ENCODE peak calls at places on chromosomes 11 and 22, in four cellular contexts. X is cardiac muscle cell, V is ovary, Y is suprapubic skin. R is an unnamed sample. For H3K27me3, the result is how much of the 10 kb centered on the place peaks cover.

GRCh38 chr11:68659158-68659921 is 25.0 kb upstream of the GAL start:
- DNase-seq in X (peak), V (peak), Y (no peak), R (peak)

GRCh38 chr11:134978388-134979088 is 566.5 kb upstream of the B3GAT1 start:
- DNase-seq in X (no peak), V (no peak), Y (no peak), R (no peak)

GRCh38 chr11:69874178-69874983 is 55.2 kb upstream of the FGF3 start:
- DNase-seq in X (no peak), V (no peak), Y (peak), R (no peak)

GRCh38 chr11:70953720-70954119 is 298.7 kb downstream of the SHANK2 start:
- DNase-seq in X (no peak), V (no peak), Y (no peak), R (no peak)

GRCh38 chr11:95165638-95166037 is 65.4 kb downstream of the SESN3 start:
- DNase-seq in X (no peak), V (no peak), Y (no peak), R (no peak)

GRCh38 chr22:42412744-42413220 is 19.4 kb downstream of the NFAM1 start:
- DNase-seq in X (no peak), V (no peak), Y (no peak), R (no peak)

GRCh38 chr22:49935561-49935960 is 17.1 kb downstream of the CRELD2 start:
- DNase-seq in X (peak), V (no peak), Y (no peak), R (no peak)

GRCh38 chr11:94794287-94795168 is 26.4 kb downstream of the AMOTL1 start:
- DNase-seq in X (peak), V (peak), Y (peak), R (peak)

GRCh38 chr11:131470526-131470925 is 100.1 kb downstream of the NTM start:
- DNase-seq in X (no peak), V (no peak), Y (no peak), R (no peak)

GRCh38 chr11:114060402-114061052 is 1.0 kb downstream of the ZBTB16 start:
- DNase-seq in X (peak), V (peak), Y (no peak), R (no peak)

GRCh38 chr11:57476883-57477506 is 16.7 kb downstream of the RTN4RL2 start:
- DNase-seq in X (no peak), V (no peak), Y (no peak), R (peak)
- TF ChIP-seq CTCF in X (peak), V (no peak), Y (peak), R (peak)

DNA sequence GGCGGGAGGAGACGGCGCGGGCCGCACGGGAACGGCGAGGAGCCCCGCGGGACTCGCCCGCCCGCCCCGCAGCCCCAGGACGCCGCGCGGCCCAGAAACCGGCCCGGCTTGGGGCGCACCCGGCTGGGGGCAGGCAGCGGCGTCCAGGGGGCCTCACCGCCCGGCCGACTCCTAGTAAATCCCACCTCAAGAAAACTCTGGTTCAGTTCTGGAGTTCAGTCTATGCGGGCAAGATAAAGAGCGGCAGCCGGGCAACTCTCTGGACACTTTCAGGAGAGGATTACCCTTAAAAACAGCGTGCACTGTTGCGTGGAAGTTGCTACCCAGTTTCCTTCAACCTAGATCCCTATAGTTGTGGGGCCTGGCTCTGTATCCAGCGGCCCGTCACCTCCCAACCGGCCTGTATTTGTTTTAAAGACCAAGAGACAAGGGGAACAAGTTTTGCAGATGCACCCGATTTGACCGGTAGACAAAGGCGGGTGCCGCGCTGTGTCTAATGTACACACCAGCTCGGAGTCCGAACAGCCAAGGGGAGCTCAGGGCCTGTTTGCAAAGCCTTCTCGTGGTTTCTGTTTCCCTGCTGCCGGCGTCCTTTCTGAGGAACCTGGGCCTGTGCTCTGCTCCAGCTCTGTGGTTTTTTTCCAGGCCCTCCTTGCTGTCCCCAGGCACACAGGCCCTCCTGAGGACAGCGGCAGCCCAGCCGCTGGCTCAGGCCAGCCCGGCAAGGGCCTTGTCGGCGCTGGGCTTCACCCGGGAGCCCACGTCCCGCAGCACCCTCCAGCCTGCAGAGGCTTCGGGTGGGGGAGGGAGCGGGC is 1.1 kb downstream of the TBX1 start:
- DNase-seq in X (no peak), V (no peak), Y (no peak), R (no peak)
- H3K4me3 ChIP-seq in X (no peak), V (no peak), Y (peak), R (no peak)

DNA sequence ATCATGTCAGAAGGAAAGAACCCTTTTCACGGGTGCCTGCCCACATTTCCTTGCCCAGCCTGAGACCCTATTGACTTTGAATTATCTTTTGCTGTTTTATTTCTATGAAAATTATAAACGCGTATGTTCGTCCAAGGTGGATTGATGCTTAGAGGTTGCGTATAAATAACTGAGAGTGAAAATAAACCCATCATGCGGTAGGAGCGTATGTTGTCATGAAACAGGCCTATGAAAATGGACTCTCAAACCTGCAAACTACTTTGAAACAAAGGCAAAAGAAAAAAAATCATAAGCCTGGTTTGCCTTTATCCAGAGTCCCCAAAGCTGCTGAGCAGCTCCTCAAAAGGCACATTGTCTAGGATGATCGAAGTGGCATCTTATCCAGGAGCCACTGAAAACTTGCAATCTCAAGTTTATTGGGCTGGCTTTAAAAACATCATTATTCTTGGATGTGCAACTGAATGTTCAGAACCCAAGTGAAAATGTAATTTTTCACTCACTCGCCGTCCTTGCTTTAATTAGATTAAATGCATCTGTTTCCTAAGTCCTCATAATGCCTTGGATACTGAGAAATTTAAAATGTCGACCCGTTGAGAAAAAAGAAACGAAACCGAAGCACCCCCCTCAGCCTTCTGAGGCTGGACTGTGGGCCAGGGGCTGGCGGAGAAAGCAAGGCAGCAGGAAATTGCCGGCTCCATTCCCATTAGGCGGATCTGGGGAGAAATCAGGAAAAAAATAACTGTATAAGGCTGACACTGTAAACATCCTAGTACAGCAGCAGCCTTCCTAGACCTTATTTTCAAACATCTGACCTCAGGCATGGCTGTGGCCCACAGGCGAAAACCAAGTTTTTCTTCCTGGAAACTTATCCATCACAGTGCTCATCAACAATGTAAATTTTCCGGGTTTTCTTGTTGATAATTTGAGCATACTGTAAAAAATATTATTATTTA is 82.9 kb upstream of the PPARA start:
- DNase-seq in X (no peak), V (no peak), Y (no peak), R (peak)
- H3K27me3 ChIP-seq in X (half or more), V (under half), Y (under half), R (under half)

DNA sequence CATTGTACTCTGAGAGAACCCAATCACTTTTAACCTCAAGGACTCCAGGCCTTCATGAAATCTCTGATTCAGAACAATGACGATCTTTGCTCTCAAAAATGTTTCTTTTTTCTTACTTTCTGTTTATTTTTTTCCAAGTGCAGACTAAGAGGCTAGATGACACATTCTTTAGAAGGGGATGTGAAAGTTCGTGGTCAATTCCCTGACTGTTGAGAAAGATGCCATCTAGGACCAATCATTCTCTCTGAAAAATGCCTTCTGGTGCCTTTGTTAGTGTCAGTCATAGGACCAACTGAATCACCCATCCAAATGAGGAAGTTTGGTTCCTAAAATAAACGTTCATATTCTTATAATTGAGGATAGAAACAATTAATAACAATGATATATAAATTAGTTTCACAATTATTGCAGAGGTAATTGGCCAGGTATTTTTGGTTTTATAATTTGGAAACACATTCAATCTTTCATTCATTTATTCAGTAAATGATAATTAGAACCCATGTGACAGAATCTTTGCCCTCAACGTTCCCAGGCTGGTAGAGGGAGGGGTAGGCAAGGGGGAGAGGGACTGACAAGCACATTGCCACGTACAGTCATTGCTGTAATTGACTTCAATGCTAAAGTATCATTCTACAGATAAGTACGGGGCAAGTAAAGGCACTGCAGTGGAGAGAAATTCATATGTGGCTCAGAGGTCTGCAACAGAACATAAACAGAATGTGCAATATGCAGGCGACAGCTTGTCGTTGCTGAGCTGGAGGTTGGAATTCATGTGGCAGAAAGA is 333.4 kb upstream of the MPPED2 start:
- DNase-seq in X (no peak), V (no peak), Y (no peak), R (no peak)
- TF ChIP-seq CTCF in X (no peak), V (no peak), Y (no peak), R (no peak)

GRCh38 chr11:130171534-130171933 is 12.0 kb downstream of the ST14 start:
- DNase-seq in X (no peak), V (no peak), Y (no peak), R (no peak)
- H3K4me3 ChIP-seq in X (no peak), V (no peak), Y (no peak), R (no peak)

GRCh38 chr22:44583076-44583760 is 85.2 kb upstream of the RTL6 start:
- DNase-seq in X (peak), V (no peak), Y (peak), R (peak)
- H3K27me3 ChIP-seq in X (under half), V (under half), Y (half or more), R (under half)

GRCh38 chr11:77561257-77561656 is 28.5 kb upstream of the AQP11 start:
- DNase-seq in X (no peak), V (no peak), Y (no peak), R (no peak)

GRCh38 chr11:77560605-77561004 is 29.1 kb upstream of the AQP11 start:
- DNase-seq in X (peak), V (no peak), Y (no peak), R (no peak)

GRCh38 chr11:77558380-77558779 is 31.4 kb upstream of the AQP11 start:
- DNase-seq in X (peak), V (no peak), Y (no peak), R (no peak)

GRCh38 chr11:77559686-77560425 is 29.9 kb upstream of the AQP11 start:
- DNase-seq in X (peak), V (no peak), Y (no peak), R (no peak)

DNA sequence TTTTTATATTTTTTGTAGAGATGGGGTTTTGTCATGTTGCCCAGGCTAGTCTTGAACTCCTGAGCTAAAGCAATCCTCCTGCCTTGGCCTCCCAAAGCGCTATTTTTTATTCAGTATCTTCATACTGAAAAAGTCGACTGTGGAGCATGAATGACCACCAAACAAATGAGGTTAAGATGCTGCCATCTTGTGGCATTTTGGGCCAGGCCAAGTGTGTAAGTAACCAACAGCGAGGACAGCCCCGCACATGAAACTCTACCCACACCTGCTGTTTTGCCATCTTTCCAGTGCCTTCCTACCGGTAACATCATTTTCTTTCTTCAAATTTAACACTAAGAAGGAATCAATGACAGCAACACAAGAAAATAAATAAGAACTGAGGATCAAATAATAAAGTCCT is 32.2 kb upstream of the AQP11 start:
- DNase-seq in X (peak), V (no peak), Y (no peak), R (peak)
- TF ChIP-seq CTCF in X (peak), V (no peak), Y (no peak), R (peak)

GRCh38 chr11:2447253-2447950 is 2.6 kb downstream of the KCNQ1 start:
- DNase-seq in X (no peak), V (no peak), Y (peak), R (no peak)

GRCh38 chr11:2444301-2445106 is at the start of the genes KCNQ1 and TRPM5:
- DNase-seq in X (no peak), V (no peak), Y (peak), R (no peak)

GRCh38 chr11:2446590-2447252 is 1.9 kb downstream of the KCNQ1 start:
- DNase-seq in X (no peak), V (no peak), Y (peak), R (no peak)

GRCh38 chr11:2445107-2445947 is 519 bp downstream of the KCNQ1 start:
- DNase-seq in X (no peak), V (no peak), Y (peak), R (no peak)

DNA sequence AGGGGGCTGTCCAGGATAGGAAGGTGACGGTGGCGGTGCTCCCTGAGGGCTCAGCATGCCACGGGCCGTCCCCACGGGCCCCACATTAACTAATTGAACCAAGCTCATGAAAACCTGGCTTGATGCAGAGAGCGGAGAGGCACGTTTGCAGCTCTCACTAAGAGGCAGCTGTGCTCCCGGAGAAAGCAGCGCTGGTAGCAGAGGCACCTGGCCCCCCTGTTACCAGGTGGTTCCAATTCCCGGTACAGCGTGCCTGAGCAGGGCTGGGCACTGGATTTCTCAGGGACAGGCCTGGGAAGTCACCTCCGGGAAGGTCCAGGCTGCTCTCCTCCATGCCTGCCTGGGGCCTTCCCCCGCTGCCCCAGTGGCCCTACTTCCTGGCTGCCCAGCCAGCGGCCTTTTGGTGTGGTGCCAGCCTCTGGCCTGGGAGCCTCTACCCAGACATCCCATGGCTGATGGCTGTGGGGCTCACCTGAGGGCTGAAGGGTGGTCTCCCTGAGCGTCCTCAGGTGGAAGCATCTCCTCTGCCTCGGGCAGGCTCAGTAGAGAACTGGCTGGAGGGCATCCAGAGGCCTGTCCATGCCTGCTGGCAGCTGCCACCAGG is 1.2 kb downstream of the KCNQ1 start:
- DNase-seq in X (no peak), V (no peak), Y (peak), R (no peak)
- H3K4me3 ChIP-seq in X (no peak), V (no peak), Y (peak), R (no peak)

R was measured in BE2C.